ENCODE peak calls at places on chromosomes 16 and 17, in four cellular contexts. U is tibial artery, T is fibroblast of lung, X is pancreas. C is an unnamed sample. For H3K4me1, the result is how much of the 10 kb centered on the place peaks cover.

GRCh38 chr17:78226055-78226751 is 5.2 kb upstream of the TMEM235 start:
- DNase-seq in X (no peak), T (no peak), U (no peak), C (no peak)

GRCh38 chr17:21288581-21289017 is 4.1 kb downstream of the MAP2K3 start:
- DNase-seq in U (no peak), T (no peak), X (no peak), C (no peak)

GRCh38 chr17:20987511-20987910 is 55.3 kb downstream of the USP22 start:
- DNase-seq in T (no peak), X (peak), U (peak), C (no peak)

GRCh38 chr16:9798952-9799590 is 383.2 kb downstream of the GRIN2A start:
- DNase-seq in X (no peak), U (no peak), T (no peak), C (no peak)

GRCh38 chr16:20740007-20740883 is 1.4 kb downstream of the THUMPD1 start:
- DNase-seq in U (no peak), T (no peak), X (no peak), C (no peak)

GRCh38 chr17:64418506-64419339 is 28.1 kb upstream of the PECAM1 start:
- DNase-seq in U (no peak), X (no peak), T (peak), C (no peak)

GRCh38 chr16:87954361-87954760 is 3.1 kb downstream of the BANP start:
- DNase-seq in U (no peak), T (no peak), X (no peak), C (no peak)

GRCh38 chr16:84599528-84600202 is 18.2 kb downstream of the COTL1 start:
- DNase-seq in T (peak), X (no peak), U (peak), C (peak)

GRCh38 chr17:30176845-30177244 is 58.7 kb downstream of the SLC6A4 start:
- DNase-seq in U (no peak), X (no peak), T (no peak), C (no peak)

GRCh38 chr17:27577884-27578717 is 52.9 kb upstream of the LGALS9 start:
- DNase-seq in X (peak), T (peak), U (peak), C (no peak)

GRCh38 chr16:29664133-29664912 is 1.3 kb downstream of the SPN start:
- DNase-seq in T (no peak), U (no peak), X (no peak), C (peak)

GRCh38 chr16:23567602-23568001 is 10.1 kb downstream of the UBFD1 start:
- DNase-seq in X (no peak), U (no peak), T (no peak), C (no peak)

GRCh38 chr16:23562505-23562904 is 5.0 kb downstream of the UBFD1 start:
- DNase-seq in T (no peak), U (peak), X (no peak), C (no peak)

GRCh38 chr16:23563186-23563585 is 5.7 kb downstream of the UBFD1 start:
- DNase-seq in T (no peak), U (peak), X (no peak), C (no peak)

GRCh38 chr16:23566724-23567123 is 9.2 kb downstream of the UBFD1 start:
- DNase-seq in T (no peak), X (no peak), U (no peak), C (no peak)

GRCh38 chr16:23564964-23565363 is 7.4 kb downstream of the UBFD1 start:
- DNase-seq in X (no peak), U (peak), T (no peak), C (no peak)
- H3K4me3 ChIP-seq in X (no peak), U (no peak), T (no peak), C (no peak)

DNA sequence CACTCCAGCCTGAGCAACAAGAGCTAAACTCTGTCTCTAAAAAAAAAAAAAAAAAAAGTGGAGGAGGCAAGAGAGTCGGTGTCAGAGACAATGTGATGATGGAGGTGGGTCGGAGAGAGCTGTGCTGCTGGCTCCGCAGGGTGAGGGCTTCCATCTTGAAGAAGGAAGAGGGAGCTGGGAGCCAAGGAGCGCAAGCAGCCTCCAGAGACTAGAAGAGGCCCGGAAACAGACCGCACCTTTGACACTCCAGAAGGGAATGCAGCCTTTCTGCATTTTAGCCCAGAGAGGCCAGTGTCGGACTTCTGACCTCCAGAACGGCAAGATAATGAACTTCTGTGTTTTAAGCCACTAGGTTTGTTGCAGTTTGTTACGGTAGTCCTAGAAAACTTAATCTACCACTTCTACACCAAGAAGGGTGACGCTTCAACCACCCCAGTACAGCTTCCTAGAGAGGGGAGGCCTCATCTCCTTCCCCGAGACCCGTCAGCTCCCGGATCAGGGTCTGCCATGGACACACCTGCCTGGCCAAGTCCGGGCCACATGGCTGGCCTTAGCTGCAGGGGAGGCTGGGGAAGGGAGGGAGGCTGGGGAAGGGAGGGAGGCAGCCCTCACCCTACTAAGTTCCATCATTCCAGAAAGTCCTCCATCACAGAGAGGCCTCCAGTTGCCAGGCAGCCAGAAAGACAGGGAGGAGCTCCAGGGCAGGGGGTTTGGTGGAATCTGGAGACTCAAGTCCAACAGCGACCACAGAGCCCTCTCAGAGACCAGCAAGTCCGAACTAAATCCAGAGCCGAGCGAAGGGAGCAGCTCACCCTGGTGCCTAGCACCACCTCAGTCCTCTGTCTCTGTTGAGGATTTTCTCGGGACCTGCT is 13.2 kb upstream of the RBFOX3 start:
- DNase-seq in T (no peak), X (no peak), U (peak), C (peak)
- H3K4me1 ChIP-seq in T (under half), X (under half), U (under half), C (under half)

DNA sequence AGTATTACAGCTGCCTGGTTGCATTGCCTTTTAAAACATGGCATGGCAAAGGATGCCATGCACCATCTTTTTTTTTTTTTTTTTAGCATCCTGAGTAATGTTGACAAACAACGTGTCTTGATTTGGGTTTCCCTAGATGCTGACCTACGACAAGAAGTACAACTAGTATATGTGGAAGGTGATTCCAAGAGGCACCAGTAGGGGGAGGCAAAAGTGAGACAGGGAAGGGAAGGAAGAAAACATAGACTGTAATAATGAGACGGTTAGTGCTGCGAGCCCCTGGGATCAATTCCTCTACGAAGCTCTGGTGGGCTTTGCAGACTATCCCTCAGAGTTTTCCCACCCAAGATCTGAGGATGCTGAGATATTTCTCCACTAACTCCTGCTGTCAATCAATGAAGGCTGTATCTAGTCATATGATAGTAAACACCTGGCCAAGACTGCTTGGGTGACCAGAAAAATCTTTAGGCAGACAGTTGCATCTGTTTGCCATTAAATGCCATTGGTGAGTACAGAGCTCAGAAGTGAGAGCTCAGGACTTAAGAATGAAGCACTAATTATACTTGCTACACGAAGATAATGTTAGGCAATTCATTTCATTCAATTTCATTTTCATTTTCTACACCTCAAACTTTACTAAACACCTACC is 458.6 kb upstream of the GOT2 start:
- DNase-seq in X (no peak), U (no peak), T (peak), C (no peak)
- TF ChIP-seq CTCF in X (no peak), U (peak), T (peak), C (peak)

GRCh38 chr17:77117415-77117814 is 23.4 kb upstream of the SEC14L1 start:
- DNase-seq in U (no peak), T (peak), X (no peak), C (no peak)

GRCh38 chr17:77115510-77115909 is 25.3 kb upstream of the SEC14L1 start:
- DNase-seq in T (no peak), U (no peak), X (no peak), C (no peak)

GRCh38 chr17:77118251-77118928 is 22.4 kb upstream of the SEC14L1 start:
- DNase-seq in X (no peak), T (no peak), U (no peak), C (no peak)

GRCh38 chr17:77116371-77116860 is 24.4 kb upstream of the SEC14L1 start:
- DNase-seq in U (no peak), X (peak), T (no peak), C (no peak)

DNA sequence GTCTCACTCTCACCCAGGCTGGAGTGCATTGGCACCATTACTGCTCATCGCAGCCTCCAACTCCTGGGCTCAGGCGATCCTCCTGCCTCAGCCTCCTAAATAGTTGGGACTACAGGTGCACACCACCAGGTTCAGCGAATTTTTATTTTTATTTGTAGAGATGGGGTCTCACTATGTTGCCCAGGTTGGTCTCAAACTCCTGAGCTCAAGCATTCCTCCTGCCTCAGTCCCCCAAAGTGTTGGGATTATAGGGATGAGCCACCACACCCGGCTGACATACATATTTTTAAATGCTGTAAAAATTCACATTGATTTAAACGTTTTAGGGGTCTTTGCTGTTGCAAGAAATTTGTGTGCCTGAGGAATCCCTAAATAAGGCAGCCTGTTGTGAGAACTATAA is 24.8 kb upstream of the SEC14L1 start:
- DNase-seq in X (no peak), U (no peak), T (no peak), C (no peak)
- H3K4me3 ChIP-seq in X (no peak), U (no peak), T (no peak), C (no peak)

GRCh38 chr17:41535764-41536481 is 7.8 kb upstream of the KRT19 start:
- DNase-seq in T (no peak), U (no peak), X (no peak), C (peak)
- H3K4me1 ChIP-seq in T (under half), U (under half), X (under half), C (under half)

GRCh38 chr17:66737524-66737923 is 97.4 kb upstream of the CACNG5 start:
- DNase-seq in X (no peak), T (peak), U (peak), C (peak)
- TF ChIP-seq CTCF in X (no peak), T (peak), U (no peak), C (peak)

GRCh38 chr17:75811174-75811573 is 26.6 kb downstream of the UNK start:
- DNase-seq in U (no peak), X (no peak), T (no peak), C (no peak)
- H3K4me3 ChIP-seq in U (no peak), X (no peak), T (no peak), C (no peak)

DNA sequence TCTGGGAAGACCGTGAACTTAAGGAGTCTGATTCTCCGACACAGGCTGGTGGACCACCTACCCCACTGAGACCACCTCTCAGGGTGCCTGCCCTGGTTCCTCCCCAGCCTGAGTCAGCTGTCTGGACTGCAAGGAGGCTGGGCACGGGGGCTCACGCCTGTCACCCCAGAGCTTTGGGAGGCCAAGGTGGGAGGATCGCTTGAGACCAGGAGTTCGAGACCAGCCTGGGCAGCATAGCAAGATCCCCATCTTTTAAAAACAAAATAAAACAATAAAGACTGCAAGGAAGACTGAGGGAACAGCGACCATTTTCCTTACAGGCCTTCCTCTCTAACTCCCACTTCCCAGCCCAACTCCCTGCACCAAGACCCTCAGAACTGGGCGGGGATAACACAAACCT is 4.2 kb downstream of the APOBR start:
- DNase-seq in T (no peak), U (no peak), X (no peak), C (no peak)
- H3K4me1 ChIP-seq in T (under half), U (under half), X (under half), C (under half)

DNA sequence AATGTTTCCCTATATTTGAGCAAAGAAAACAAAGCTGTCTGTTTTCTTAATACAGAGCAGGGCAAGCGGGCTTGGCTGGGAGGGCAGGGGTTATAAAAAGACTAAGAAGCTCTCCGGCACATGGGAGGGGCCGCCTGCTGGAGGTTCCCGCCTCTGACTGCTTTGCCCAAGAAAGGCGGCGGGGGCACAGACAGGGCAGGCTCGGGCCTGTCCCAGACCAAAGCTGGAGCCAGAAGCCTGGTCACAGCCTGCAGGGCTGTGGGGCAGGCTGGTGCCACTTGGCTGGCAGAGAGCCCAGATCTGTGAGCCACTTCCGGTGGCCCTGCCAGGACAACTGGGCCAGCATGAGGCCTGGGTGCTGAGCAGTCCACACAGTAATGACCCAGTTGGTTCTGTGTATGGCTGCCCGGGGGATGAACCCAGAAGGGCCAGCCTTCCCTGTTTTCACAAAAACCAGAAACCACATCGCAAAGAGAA is 89.4 kb downstream of the LITAF start:
- DNase-seq in U (peak), T (peak), X (peak), C (peak)
- TF ChIP-seq CTCF in U (peak), T (peak), X (no peak), C (no peak)

GRCh38 chr17:76696763-76697701 is 13.7 kb downstream of the MXRA7 start:
- DNase-seq in U (no peak), T (no peak), X (no peak), C (no peak)
- H3K4me3 ChIP-seq in U (no peak), T (no peak), X (no peak), C (no peak)